ENCODE peak calls at places on chromosomes 11 and 22, in five cellular contexts. B, O, H, P and E are unnamed samples. For H3K4me1 and H3K36me3, the result is how much of the 10 kb centered on the place peaks cover.

GRCh38 chr11:131763193-131763890 is 392.9 kb downstream of the NTM start:
- DNase-seq in P (no peak), O (no peak), H (no peak), B (no peak), E (no peak)

GRCh38 chr11:2099523-2100316 is 39.5 kb downstream of the IGF2 start:
- DNase-seq in O (no peak), B (no peak), P (no peak), H (peak), E (no peak)

GRCh38 chr11:122180435-122180834 is 64.4 kb upstream of the BLID start:
- DNase-seq in O (no peak), H (peak), B (no peak), P (no peak), E (no peak)

GRCh38 chr11:2752204-2752772 is 52.5 kb upstream of the KCNQ1OT1 start:
- DNase-seq in P (no peak), H (no peak), O (no peak), B (no peak), E (no peak)

GRCh38 chr22:49995413-49996191 is 17.0 kb downstream of the IL17REL start:
- DNase-seq in B (no peak), O (no peak), P (no peak), H (no peak), E (no peak)

GRCh38 chr11:116420770-116421528 is 351.8 kb downstream of the BUD13 start:
- DNase-seq in B (no peak), H (no peak), P (no peak), O (no peak), E (no peak)

GRCh38 chr11:130212431-130212961 is 52.9 kb downstream of the ST14 start:
- DNase-seq in O (peak), B (no peak), H (no peak), P (no peak), E (no peak)

GRCh38 chr11:134509381-134510068 is 97.5 kb upstream of the B3GAT1 start:
- DNase-seq in H (no peak), O (no peak), P (no peak), B (no peak), E (no peak)

GRCh38 chr22:50045211-50046018 is 12.7 kb downstream of the TTLL8 start:
- DNase-seq in P (no peak), O (no peak), B (no peak), H (no peak), E (no peak)

GRCh38 chr22:45645150-45645525 is 26.5 kb upstream of the ATXN10 start:
- DNase-seq in P (no peak), B (no peak), H (no peak), O (no peak), E (no peak)

GRCh38 chr11:93028959-93029536 is 59.6 kb downstream of the MTNR1B start:
- DNase-seq in H (no peak), P (no peak), B (no peak), O (no peak), E (no peak)

GRCh38 chr11:134120143-134120850 is 51.4 kb downstream of the JAM3 start:
- DNase-seq in H (peak), O (no peak), B (no peak), P (no peak), E (no peak)

GRCh38 chr22:42688241-42688913 is 32.3 kb downstream of the A4GALT start:
- DNase-seq in O (peak), H (peak), B (no peak), P (no peak), E (no peak)

GRCh38 chr22:30650508-30651116 is 15.0 kb downstream of the SLC35E4 start:
- DNase-seq in P (no peak), B (no peak), O (no peak), H (no peak), E (no peak)

GRCh38 chr11:108177570-108177969 is 44.9 kb downstream of the NPAT start:
- DNase-seq in P (no peak), H (no peak), B (no peak), O (peak), E (no peak)

GRCh38 chr22:44076825-44077224 is 52.7 kb downstream of the PARVB start:
- DNase-seq in H (no peak), P (no peak), O (no peak), B (no peak), E (no peak)

GRCh38 chr11:93497575-93497974 is 45.6 kb downstream of the SMCO4 start:
- DNase-seq in H (no peak), B (no peak), P (no peak), O (no peak), E (no peak)

GRCh38 chr22:47064416-47064815 is 302.0 kb downstream of the TBC1D22A start:
- DNase-seq in B (no peak), H (no peak), O (no peak), P (no peak), E (no peak)

GRCh38 chr11:29018631-29019030 is 910.4 kb downstream of the METTL15 start:
- DNase-seq in H (no peak), P (no peak), B (no peak), O (no peak), E (no peak)

GRCh38 chr11:134414772-134415765 is 3.0 kb upstream of the B3GAT1 start:
- DNase-seq in P (peak), O (no peak), H (no peak), B (no peak), E (no peak)

GRCh38 chr11:6402061-6402470 is 11.8 kb downstream of the SMPD1 start:
- DNase-seq in B (no peak), P (peak), O (no peak), H (no peak), E (no peak)

GRCh38 chr22:30398685-30399680 is 2.2 kb downstream of the SEC14L2 start:
- DNase-seq in O (no peak), B (no peak), H (no peak), P (no peak), E (no peak)

GRCh38 chr11:67632982-67633755 is 3.4 kb upstream of the NUDT8 start:
- DNase-seq in B (no peak), H (no peak), O (no peak), P (no peak), E (no peak)

GRCh38 chr11:121067912-121068652 is 33.0 kb upstream of the TECTA start:
- DNase-seq in B (no peak), O (peak), H (no peak), P (no peak), E (no peak)

GRCh38 chr11:67627788-67628624 is 1.7 kb downstream of the NUDT8 start:
- DNase-seq in O (no peak), P (no peak), B (no peak), H (no peak), E (no peak)

GRCh38 chr11:20599424-20600346 is at the start of gene SLC6A5:
- DNase-seq in H (no peak), P (peak), B (no peak), O (peak), E (no peak)

GRCh38 chr11:74055938-74056337 is 47.1 kb upstream of the UCP3 start:
- DNase-seq in P (no peak), B (no peak), H (no peak), O (no peak), E (no peak)

GRCh38 chr11:72568861-72569260 is 105.4 kb downstream of the PDE2A start:
- DNase-seq in P (no peak), B (no peak), H (no peak), O (no peak), E (no peak)

GRCh38 chr11:102599642-102600261 is 25.4 kb downstream of the MMP20 start:
- DNase-seq in B (no peak), H (no peak), P (no peak), O (peak), E (no peak)

GRCh38 chr11:1750481-1750839 is at the start of gene IFITM10:
- DNase-seq in O (no peak), H (no peak), B (no peak), P (no peak), E (no peak)

DNA sequence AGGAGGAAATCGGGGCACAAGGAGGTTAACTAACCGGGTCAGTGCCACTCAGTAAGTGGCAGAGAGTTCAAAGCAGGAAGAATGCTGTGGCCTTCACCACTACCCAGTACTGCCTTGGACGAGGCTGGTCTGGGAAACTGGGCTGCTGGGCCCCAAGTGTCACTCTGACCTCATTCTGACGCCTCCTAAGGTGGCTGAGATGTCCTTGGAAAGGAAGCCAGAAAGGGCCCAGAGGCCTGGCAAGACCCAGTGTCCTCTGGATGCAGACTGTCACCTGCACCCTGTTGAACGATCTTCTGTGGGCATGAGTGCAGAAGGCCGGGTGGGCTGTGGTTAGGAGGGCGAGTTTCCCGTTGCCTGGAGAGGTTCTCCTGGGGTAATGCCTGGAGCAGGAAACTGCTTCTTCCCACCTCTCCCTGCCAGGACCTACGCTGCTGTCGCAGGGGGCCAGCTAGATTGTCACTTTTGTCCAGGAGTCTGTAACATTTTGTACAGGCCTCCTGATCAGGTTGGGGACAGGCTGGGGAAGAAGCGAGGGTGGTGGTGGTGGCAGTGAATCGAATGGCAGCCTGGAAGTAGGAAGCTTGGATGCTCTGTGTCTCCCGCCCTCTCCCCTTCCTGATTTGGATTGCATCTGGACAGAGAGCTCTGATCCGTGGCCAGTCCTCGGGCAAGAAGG is 105.1 kb downstream of the ST3GAL4 start:
- DNase-seq in H (no peak), P (no peak), O (no peak), B (no peak), E (no peak)
- H3K4me1 ChIP-seq in H (under half), P (under half), O (under half), B (under half), E (under half)

GRCh38 chr11:100808904-100809491 is 121.9 kb downstream of the ARHGAP42 start:
- DNase-seq in B (no peak), O (peak), P (no peak), H (no peak), E (no peak)
- H3K4me3 ChIP-seq in B (no peak), O (no peak), P (no peak), H (no peak), E (no peak)

DNA sequence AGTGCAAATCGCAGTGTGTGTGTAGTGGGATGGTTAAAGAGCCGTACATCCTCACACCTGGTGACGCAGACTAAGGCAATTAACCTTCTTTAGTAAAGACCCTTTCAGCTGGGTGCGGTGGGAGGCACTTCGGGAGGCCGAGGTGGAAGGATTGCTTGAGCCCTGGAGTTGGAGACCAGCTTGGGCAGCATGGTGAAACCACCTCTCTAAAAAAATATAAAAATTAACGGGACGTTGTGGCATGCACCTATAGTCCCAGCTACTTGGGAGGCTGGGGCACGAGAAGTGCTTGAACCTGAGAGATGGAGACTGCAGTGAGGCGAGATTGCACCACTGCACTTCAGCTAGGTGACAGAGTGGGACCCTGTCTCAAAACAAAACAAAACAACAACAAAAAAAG is 31.5 kb downstream of the ZBTB16 start:
- DNase-seq in B (no peak), H (no peak), P (no peak), O (no peak), E (no peak)
- H3K36me3 ChIP-seq in B (under half), H (under half), P (under half), O (under half), E (under half)

DNA sequence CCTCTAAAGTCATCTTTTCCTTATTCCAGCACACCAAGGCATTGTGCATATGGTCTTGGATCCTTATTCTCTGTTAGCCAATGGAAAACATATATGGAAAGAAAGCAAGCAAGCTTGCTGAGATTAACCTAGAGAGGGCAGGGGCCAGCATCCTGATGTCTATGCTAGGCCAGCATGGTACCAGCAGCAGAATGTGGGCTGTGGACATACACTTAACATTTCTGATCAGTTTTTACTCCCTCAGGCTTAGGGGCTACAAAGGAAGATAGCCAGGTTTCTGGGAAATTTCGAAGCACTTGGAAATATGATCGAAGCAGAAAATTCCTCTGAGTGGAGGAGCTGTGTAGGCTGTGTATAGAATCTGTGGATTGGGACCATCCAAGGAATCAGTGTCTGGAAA is 67.0 kb downstream of the ST3GAL4 start:
- DNase-seq in B (no peak), H (no peak), O (no peak), P (no peak), E (no peak)
- H3K4me1 ChIP-seq in B (under half), H (under half), O (under half), P (half or more), E (under half)

GRCh38 chr22:25235547-25236290 is 16.3 kb downstream of the CRYBB2 start:
- DNase-seq in H (peak), O (peak), B (peak), P (peak), E (peak)
- H3K4me3 ChIP-seq in H (no peak), O (peak), B (no peak), P (no peak), E (no peak)

DNA sequence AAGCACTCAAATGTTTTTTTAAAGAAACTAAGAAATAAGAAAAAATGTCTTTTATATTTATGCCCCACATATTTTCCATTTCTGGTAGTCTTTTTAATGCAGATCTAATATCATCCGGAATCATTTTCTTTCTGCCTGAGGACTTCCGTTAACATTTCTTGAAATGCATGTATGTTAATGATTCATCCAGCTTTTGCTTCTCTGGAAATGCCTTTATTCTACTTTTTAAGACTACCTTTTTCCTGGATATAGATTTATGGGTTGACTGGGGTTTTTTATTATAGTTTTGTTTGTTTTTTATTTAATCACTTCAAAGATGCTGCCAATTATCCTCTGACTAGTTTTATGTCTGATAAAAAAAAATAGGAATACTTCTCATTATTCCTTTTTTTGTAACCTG is 57.1 kb upstream of the LDLRAD3 start:
- DNase-seq in O (no peak), P (no peak), B (no peak), H (no peak), E (no peak)
- H3K36me3 ChIP-seq in O (under half), P (under half), B (under half), H (under half), E (under half)

GRCh38 chr11:36574486-36574885 is 6.7 kb downstream of the RAG1 start:
- DNase-seq in H (no peak), P (no peak), O (no peak), B (no peak), E (no peak)
- H3K4me1 ChIP-seq in H (under half), P (under half), O (under half), B (under half), E (under half)

GRCh38 chr11:33375688-33376311 is 118.6 kb downstream of the HIPK3 start:
- DNase-seq in O (peak), H (no peak), P (peak), B (no peak), E (no peak)
- H3K4me3 ChIP-seq in O (peak), H (peak), P (peak), B (no peak), E (no peak)

GRCh38 chr11:65593518-65594414 is 1.8 kb downstream of the KCNK7 start:
- DNase-seq in P (peak), O (peak), B (no peak), H (no peak), E (no peak)

GRCh38 chr11:65594991-65595920 is at the start of gene KCNK7:
- DNase-seq in P (no peak), O (no peak), B (no peak), H (no peak), E (no peak)

GRCh38 chr11:65591939-65592814 is 3.4 kb downstream of the KCNK7 start:
- DNase-seq in P (no peak), H (no peak), B (no peak), O (peak), E (no peak)

GRCh38 chr11:65590240-65590738 is 5.3 kb downstream of the KCNK7 start:
- DNase-seq in H (no peak), B (no peak), P (no peak), O (no peak), E (no peak)

GRCh38 chr11:65592840-65593517 is 2.6 kb downstream of the KCNK7 start:
- DNase-seq in O (no peak), H (no peak), P (no peak), B (no peak), E (no peak)
- H3K36me3 ChIP-seq in O (under half), H (under half), P (under half), B (under half), E (under half)

DNA sequence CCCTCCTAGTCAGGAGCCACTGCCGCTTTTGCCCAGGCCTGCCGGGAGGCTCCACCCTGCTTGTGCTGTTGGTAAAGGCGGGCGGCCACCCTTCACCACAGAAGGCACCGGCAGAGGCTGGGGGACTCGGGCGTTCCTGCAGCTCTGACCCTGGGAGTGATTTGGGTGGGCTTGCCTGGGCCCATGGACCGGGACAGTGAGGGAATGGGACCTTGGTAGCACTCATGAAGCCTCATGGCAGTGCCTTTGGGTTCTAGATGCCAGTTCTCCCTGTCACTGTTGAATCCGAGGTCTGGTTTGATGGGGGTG is 4.4 kb downstream of the TPCN2 start:
- DNase-seq in H (no peak), P (no peak), O (no peak), B (no peak), E (no peak)
- H3K4me1 ChIP-seq in H (half or more), P (half or more), O (under half), B (under half), E (under half)